ENCODE peak calls at places on chromosomes 5 and 9, in six cellular contexts. F is dorsolateral prefrontal cortex; C is ELR; S is NB4; B is effector memory CD8-positive, alpha-beta T cell; P is activated CD4-positive, alpha-beta T cell treated with anti-CD3 and anti-CD28 coated beads, Interleukin-2, amount 50 U/mL, for 24 hours. E is an unnamed sample.

GRCh38 chr9:18994263-18994916 is 38.6 kb downstream of the SAXO1 start:
- DNase-seq in F (no peak), C (no peak), S (no peak), B (no peak), P (no peak), E (no peak)

GRCh38 chr9:126226991-126227937 is 99.4 kb upstream of the MVB12B start:
- DNase-seq in F (no peak), C (no peak), S (no peak), B (no peak), P (no peak), E (no peak)

GRCh38 chr5:560792-561166 is 36.5 kb upstream of the SLC9A3 start:
- DNase-seq in F (no peak), C (no peak), S (no peak), B (no peak), P (no peak), E (no peak)

GRCh38 chr9:93629920-93630319 is 53.5 kb downstream of the PHF2 start:
- DNase-seq in F (no peak), C (no peak), S (no peak), B (no peak), P (no peak), E (no peak)

GRCh38 chr5:83554686-83555085 is 83.1 kb downstream of the VCAN start:
- DNase-seq in F (no peak), C (peak), S (no peak), B (no peak), P (no peak), E (no peak)

GRCh38 chr9:114483499-114483898 is 21.8 kb downstream of the WHRN start:
- DNase-seq in F (no peak), C (no peak), S (no peak), B (no peak), P (no peak), E (no peak)

GRCh38 chr9:23554691-23555090 is 271.3 kb downstream of the ELAVL2 start:
- DNase-seq in F (no peak), C (no peak), S (no peak), B (no peak), P (no peak), E (no peak)

GRCh38 chr9:137717776-137718327 is 99.0 kb downstream of the EHMT1 start:
- DNase-seq in F (no peak), C (no peak), S (no peak), B (no peak), P (no peak), E (no peak)

GRCh38 chr5:91311697-91312501 is 71.2 kb downstream of the ARRDC3 start:
- DNase-seq in F (no peak), C (peak), S (peak), B (peak), P (no peak), E (peak)

GRCh38 chr5:6910950-6911349 is 197.7 kb downstream of the TENT4A start:
- DNase-seq in F (no peak), C (no peak), S (no peak), B (no peak), P (no peak), E (no peak)

GRCh38 chr9:99112750-99113417 is 8.0 kb downstream of the TGFBR1 start:
- DNase-seq in F (no peak), C (no peak), S (no peak), B (peak), P (no peak), E (no peak)

GRCh38 chr9:104227108-104227507 is 133.0 kb downstream of the SMC2 start:
- DNase-seq in F (no peak), C (peak), S (no peak), B (no peak), P (no peak), E (no peak)

GRCh38 chr9:130689937-130690700 is 3.5 kb upstream of the EXOSC2 start:
- DNase-seq in F (no peak), C (peak), S (peak), B (no peak), P (no peak), E (peak)

GRCh38 chr5:160514191-160514590 is 92.5 kb downstream of the PTTG1 start:
- DNase-seq in F (no peak), C (no peak), S (no peak), B (no peak), P (no peak), E (no peak)

GRCh38 chr9:99433555-99433954 is 211.5 kb downstream of the SEC61B start:
- DNase-seq in F (no peak), C (peak), S (peak), B (peak), P (no peak), E (no peak)

GRCh38 chr9:129278391-129279237 is 100.6 kb upstream of the IER5L start:
- DNase-seq in F (peak), C (peak), S (peak), B (no peak), P (no peak), E (no peak)

GRCh38 chr5:103452666-103453065 is 109.9 kb downstream of the NUDT12 start:
- DNase-seq in F (no peak), C (peak), S (no peak), B (no peak), P (no peak), E (no peak)

GRCh38 chr5:14212838-14213237 is 69.7 kb downstream of the TRIO start:
- DNase-seq in F (no peak), C (no peak), S (no peak), B (no peak), P (no peak), E (no peak)

GRCh38 chr5:66882592-66883227 is 286.5 kb downstream of the MAST4 start:
- DNase-seq in F (no peak), C (peak), S (no peak), B (no peak), P (no peak), E (no peak)

GRCh38 chr5:158543539-158544387 is 556.0 kb downstream of the EBF1 start:
- DNase-seq in F (no peak), C (no peak), S (no peak), B (no peak), P (no peak), E (no peak)

GRCh38 chr5:20985754-20986153 is 997.8 kb upstream of the CDH18 start:
- DNase-seq in F (no peak), C (no peak), S (no peak), B (no peak), P (no peak), E (no peak)

GRCh38 chr5:138024117-138024516 is 8.8 kb downstream of the FAM13B start:
- DNase-seq in F (no peak), C (no peak), S (no peak), B (no peak), P (no peak), E (no peak)

GRCh38 chr9:38339087-38339486 is 53.4 kb upstream of the ALDH1B1 start:
- DNase-seq in F (no peak), C (peak), S (peak), B (no peak), P (no peak), E (no peak)

GRCh38 chr9:77679696-77680359 is 31.7 kb upstream of the GNA14 start:
- DNase-seq in F (no peak), C (no peak), S (no peak), B (no peak), P (no peak), E (no peak)

GRCh38 chr5:27748847-27749246 is 710.5 kb upstream of the CDH9 start:
- DNase-seq in F (no peak), C (peak), S (no peak), B (no peak), P (no peak), E (no peak)

GRCh38 chr9:2639786-2640185 is 18.2 kb downstream of the VLDLR start:
- DNase-seq in F (no peak), C (no peak), S (no peak), B (no peak), P (no peak), E (no peak)

GRCh38 chr9:35832814-35833213 is 3.8 kb downstream of the TMEM8B start:
- DNase-seq in F (no peak), C (no peak), S (no peak), B (no peak), P (no peak), E (no peak)

GRCh38 chr9:113523421-113524141 is 60.1 kb downstream of the RGS3 start:
- DNase-seq in F (no peak), C (no peak), S (peak), B (peak), P (no peak), E (peak)

GRCh38 chr9:98550206-98550820 is 158.4 kb downstream of the GABBR2 start:
- DNase-seq in F (no peak), C (peak), S (peak), B (no peak), P (no peak), E (no peak)

E was measured in GDM1.